ENCODE peak calls at places on chromosomes 7 and 10, in ten cellular contexts. One of them, this sample, is unnamed.

GRCh38 chr10:92847185-92847864 is 995 bp upstream of the EXOC6 start:
- DNase-seq in AG20443: no peak
- DNase-seq in mucosa of gallbladder: no peak
- DNase-seq in T-helper 9 cell: no peak
- DNase-seq in KBM-7: peak; percentile 58
- DNase-seq in amniotic stem cell: no peak
- DNase-seq in T-cell: no peak
- DNase-seq in HT1080: peak; percentile 61
- DNase-seq in CD14-positive monocyte: no peak
- DNase-seq in left kidney: peak; percentile 57
- DNase-seq in this sample: no peak

GRCh38 chr10:100600218-100600617 is 64.5 kb downstream of the HIF1AN start:
- DNase-seq in amniotic stem cell: no peak
- DNase-seq in T-cell: no peak
- DNase-seq in mucosa of gallbladder: no peak
- DNase-seq in KBM-7: no peak
- DNase-seq in left kidney: no peak
- DNase-seq in CD14-positive monocyte: no peak
- DNase-seq in AG20443: no peak
- DNase-seq in T-helper 9 cell: no peak
- DNase-seq in HT1080: peak; percentile 64
- DNase-seq in this sample: no peak

GRCh38 chr10:129936923-129937300 is 27.2 kb downstream of the EBF3 start:
- DNase-seq in mucosa of gallbladder: no peak
- DNase-seq in T-cell: no peak
- DNase-seq in T-helper 9 cell: no peak
- DNase-seq in HT1080: no peak
- DNase-seq in CD14-positive monocyte: no peak
- DNase-seq in AG20443: no peak
- DNase-seq in amniotic stem cell: no peak
- DNase-seq in KBM-7: no peak
- DNase-seq in left kidney: no peak
- DNase-seq in this sample: no peak

GRCh38 chr10:80266513-80266863 is 23.0 kb downstream of the MAT1A start:
- DNase-seq in mucosa of gallbladder: no peak
- DNase-seq in amniotic stem cell: no peak
- DNase-seq in CD14-positive monocyte: no peak
- DNase-seq in AG20443: no peak
- DNase-seq in T-helper 9 cell: no peak
- DNase-seq in HT1080: no peak
- DNase-seq in T-cell: no peak
- DNase-seq in left kidney: no peak
- DNase-seq in KBM-7: no peak
- DNase-seq in this sample: no peak

GRCh38 chr7:142894886-142895593 is 9.5 kb upstream of the TRPV6 start:
- DNase-seq in CD14-positive monocyte: no peak
- DNase-seq in amniotic stem cell: no peak
- DNase-seq in HT1080: no peak
- DNase-seq in mucosa of gallbladder: no peak
- DNase-seq in AG20443: no peak
- DNase-seq in T-helper 9 cell: no peak
- DNase-seq in KBM-7: no peak
- DNase-seq in T-cell: no peak
- DNase-seq in left kidney: no peak
- DNase-seq in this sample: no peak

GRCh38 chr10:58104419-58104818 is 163.3 kb downstream of the IPMK start:
- DNase-seq in T-cell: no peak
- DNase-seq in left kidney: no peak
- DNase-seq in HT1080: no peak
- DNase-seq in KBM-7: no peak
- DNase-seq in amniotic stem cell: no peak
- DNase-seq in T-helper 9 cell: no peak
- DNase-seq in mucosa of gallbladder: no peak
- DNase-seq in CD14-positive monocyte: no peak
- DNase-seq in AG20443: peak; percentile 42
- DNase-seq in this sample: no peak

GRCh38 chr7:83640731-83641533 is 8.0 kb downstream of the SEMA3E start:
- DNase-seq in left kidney: no peak
- DNase-seq in T-helper 9 cell: no peak
- DNase-seq in KBM-7: no peak
- DNase-seq in CD14-positive monocyte: no peak
- DNase-seq in T-cell: no peak
- DNase-seq in HT1080: no peak
- DNase-seq in amniotic stem cell: no peak
- DNase-seq in AG20443: no peak
- DNase-seq in mucosa of gallbladder: no peak
- DNase-seq in this sample: peak; percentile 25

GRCh38 chr10:64206409-64206808 is 685.2 kb downstream of the REEP3 start:
- DNase-seq in T-cell: no peak
- DNase-seq in HT1080: no peak
- DNase-seq in T-helper 9 cell: no peak
- DNase-seq in left kidney: no peak
- DNase-seq in AG20443: no peak
- DNase-seq in mucosa of gallbladder: no peak
- DNase-seq in CD14-positive monocyte: no peak
- DNase-seq in KBM-7: no peak
- DNase-seq in amniotic stem cell: no peak
- DNase-seq in this sample: no peak

GRCh38 chr10:14585287-14586193 is 189.2 kb downstream of the FAM107B start:
- DNase-seq in amniotic stem cell: no peak
- DNase-seq in HT1080: no peak
- DNase-seq in left kidney: no peak
- DNase-seq in T-helper 9 cell: no peak
- DNase-seq in KBM-7: no peak
- DNase-seq in CD14-positive monocyte: no peak
- DNase-seq in T-cell: no peak
- DNase-seq in mucosa of gallbladder: no peak
- DNase-seq in AG20443: no peak
- DNase-seq in this sample: no peak

GRCh38 chr10:1025684-1026083 is at the start of gene IDI2:
- DNase-seq in AG20443: no peak
- DNase-seq in CD14-positive monocyte: no peak
- DNase-seq in mucosa of gallbladder: no peak
- DNase-seq in T-cell: no peak
- DNase-seq in amniotic stem cell: no peak
- DNase-seq in T-helper 9 cell: no peak
- DNase-seq in left kidney: no peak
- DNase-seq in HT1080: no peak
- DNase-seq in KBM-7: no peak
- DNase-seq in this sample: no peak

GRCh38 chr10:131733596-131733995 is 167.2 kb upstream of the PPP2R2D start:
- DNase-seq in amniotic stem cell: no peak
- DNase-seq in HT1080: no peak
- DNase-seq in T-cell: no peak
- DNase-seq in KBM-7: no peak
- DNase-seq in left kidney: no peak
- DNase-seq in AG20443: no peak
- DNase-seq in T-helper 9 cell: no peak
- DNase-seq in mucosa of gallbladder: no peak
- DNase-seq in CD14-positive monocyte: no peak
- DNase-seq in this sample: no peak

GRCh38 chr10:129696636-129697035 is 229.6 kb downstream of the MGMT start:
- DNase-seq in CD14-positive monocyte: no peak
- DNase-seq in KBM-7: no peak
- DNase-seq in amniotic stem cell: no peak
- DNase-seq in mucosa of gallbladder: no peak
- DNase-seq in AG20443: no peak
- DNase-seq in T-cell: no peak
- DNase-seq in left kidney: no peak
- DNase-seq in HT1080: no peak
- DNase-seq in T-helper 9 cell: no peak
- DNase-seq in this sample: no peak

GRCh38 chr7:2668401-2668800 is 19.6 kb upstream of the AMZ1 start:
- DNase-seq in KBM-7: no peak
- DNase-seq in left kidney: no peak
- DNase-seq in mucosa of gallbladder: no peak
- DNase-seq in HT1080: peak; percentile 46
- DNase-seq in CD14-positive monocyte: no peak
- DNase-seq in T-cell: no peak
- DNase-seq in amniotic stem cell: no peak
- DNase-seq in T-helper 9 cell: no peak
- DNase-seq in AG20443: no peak
- DNase-seq in this sample: no peak

GRCh38 chr10:112953760-112954159 is 3.7 kb downstream of the TCF7L2 start:
- DNase-seq in amniotic stem cell: no peak
- DNase-seq in T-cell: no peak
- DNase-seq in CD14-positive monocyte: no peak
- DNase-seq in T-helper 9 cell: no peak
- DNase-seq in AG20443: no peak
- DNase-seq in HT1080: peak; percentile 49
- DNase-seq in mucosa of gallbladder: no peak
- DNase-seq in left kidney: peak; percentile 38
- DNase-seq in KBM-7: no peak
- DNase-seq in this sample: no peak

GRCh38 chr7:120991570-120991969 is 3.1 kb downstream of the CPED1 start:
- DNase-seq in mucosa of gallbladder: no peak
- DNase-seq in AG20443: peak; percentile 18
- DNase-seq in CD14-positive monocyte: no peak
- DNase-seq in amniotic stem cell: no peak
- DNase-seq in HT1080: peak; percentile 48
- DNase-seq in T-cell: no peak
- DNase-seq in KBM-7: no peak
- DNase-seq in T-helper 9 cell: no peak
- DNase-seq in left kidney: no peak
- DNase-seq in this sample: no peak

GRCh38 chr7:155483868-155484325 is 26.0 kb downstream of the EN2 start:
- DNase-seq in AG20443: no peak
- DNase-seq in left kidney: peak; percentile 52
- DNase-seq in amniotic stem cell: no peak
- DNase-seq in T-helper 9 cell: no peak
- DNase-seq in mucosa of gallbladder: no peak
- DNase-seq in HT1080: peak; percentile 32
- DNase-seq in T-cell: no peak
- DNase-seq in KBM-7: no peak
- DNase-seq in CD14-positive monocyte: no peak
- DNase-seq in this sample: no peak

GRCh38 chr10:93436577-93436976 is 45.6 kb downstream of the MYOF start:
- DNase-seq in AG20443: peak; percentile 82
- DNase-seq in HT1080: peak; percentile 92
- DNase-seq in left kidney: peak; percentile 82
- DNase-seq in T-cell: no peak
- DNase-seq in mucosa of gallbladder: peak; percentile 54
- DNase-seq in T-helper 9 cell: no peak
- DNase-seq in KBM-7: peak; percentile 43
- DNase-seq in amniotic stem cell: peak; percentile 82
- DNase-seq in CD14-positive monocyte: no peak
- DNase-seq in this sample: no peak

GRCh38 chr10:77983384-77984341 is 45.7 kb downstream of the POLR3A start:
- DNase-seq in amniotic stem cell: peak; percentile 39
- DNase-seq in KBM-7: peak; percentile 40
- DNase-seq in mucosa of gallbladder: no peak
- DNase-seq in T-helper 9 cell: no peak
- DNase-seq in left kidney: no peak
- DNase-seq in HT1080: peak; percentile 84
- DNase-seq in T-cell: no peak
- DNase-seq in CD14-positive monocyte: no peak
- DNase-seq in AG20443: peak; percentile 63
- DNase-seq in this sample: no peak

GRCh38 chr10:94402204-94403033 is at the start of gene TBC1D12:
- DNase-seq in mucosa of gallbladder: peak; percentile 95
- DNase-seq in T-cell: no peak
- DNase-seq in T-helper 9 cell: peak; percentile 0
- DNase-seq in HT1080: peak; percentile 94
- DNase-seq in KBM-7: peak; percentile 51
- DNase-seq in left kidney: peak; percentile 98
- DNase-seq in amniotic stem cell: peak; percentile 94
- DNase-seq in AG20443: peak; percentile 97
- DNase-seq in CD14-positive monocyte: peak; percentile 77
- DNase-seq in this sample: peak; percentile 84

GRCh38 chr10:51937736-51938135 is 238.3 kb upstream of the CSTF2T start:
- DNase-seq in T-helper 9 cell: no peak
- DNase-seq in AG20443: peak; percentile 55
- DNase-seq in mucosa of gallbladder: no peak
- DNase-seq in HT1080: peak; percentile 34
- DNase-seq in T-cell: no peak
- DNase-seq in KBM-7: no peak
- DNase-seq in left kidney: no peak
- DNase-seq in amniotic stem cell: peak; percentile 48
- DNase-seq in CD14-positive monocyte: no peak
- DNase-seq in this sample: no peak

GRCh38 chr10:24824536-24824935 is 100.8 kb upstream of the ARHGAP21 start:
- DNase-seq in T-cell: no peak
- DNase-seq in KBM-7: no peak
- DNase-seq in CD14-positive monocyte: no peak
- DNase-seq in left kidney: no peak
- DNase-seq in AG20443: no peak
- DNase-seq in HT1080: no peak
- DNase-seq in mucosa of gallbladder: no peak
- DNase-seq in amniotic stem cell: no peak
- DNase-seq in T-helper 9 cell: no peak
- DNase-seq in this sample: no peak

GRCh38 chr7:148286150-148286549 is 304.4 kb upstream of the C7orf33 start:
- DNase-seq in CD14-positive monocyte: no peak
- DNase-seq in amniotic stem cell: no peak
- DNase-seq in T-helper 9 cell: no peak
- DNase-seq in HT1080: no peak
- DNase-seq in mucosa of gallbladder: peak; percentile 32
- DNase-seq in AG20443: no peak
- DNase-seq in left kidney: peak; percentile 50
- DNase-seq in KBM-7: peak; percentile 9
- DNase-seq in T-cell: no peak
- DNase-seq in this sample: peak; percentile 52

GRCh38 chr7:150997817-150998216 is 7.0 kb downstream of the NOS3 start:
- DNase-seq in CD14-positive monocyte: no peak
- DNase-seq in HT1080: no peak
- DNase-seq in left kidney: no peak
- DNase-seq in AG20443: no peak
- DNase-seq in KBM-7: no peak
- DNase-seq in T-cell: no peak
- DNase-seq in mucosa of gallbladder: no peak
- DNase-seq in T-helper 9 cell: no peak
- DNase-seq in amniotic stem cell: no peak
- DNase-seq in this sample: no peak

GRCh38 chr7:133570321-133570720 is 317.4 kb downstream of the EXOC4 start:
- DNase-seq in KBM-7: no peak
- DNase-seq in mucosa of gallbladder: no peak
- DNase-seq in AG20443: no peak
- DNase-seq in HT1080: no peak
- DNase-seq in T-cell: no peak
- DNase-seq in CD14-positive monocyte: no peak
- DNase-seq in T-helper 9 cell: no peak
- DNase-seq in left kidney: no peak
- DNase-seq in amniotic stem cell: no peak
- DNase-seq in this sample: no peak

GRCh38 chr10:43000651-43001426 is 76.0 kb upstream of the RET start:
- DNase-seq in AG20443: peak; percentile 6
- DNase-seq in T-helper 9 cell: no peak
- DNase-seq in amniotic stem cell: no peak
- DNase-seq in mucosa of gallbladder: peak; percentile 9
- DNase-seq in T-cell: no peak
- DNase-seq in left kidney: peak; percentile 45
- DNase-seq in CD14-positive monocyte: no peak
- DNase-seq in KBM-7: no peak
- DNase-seq in HT1080: no peak
- DNase-seq in this sample: no peak

GRCh38 chr7:79952399-79952798 is 182.2 kb upstream of the GNAI1 start:
- DNase-seq in AG20443: no peak
- DNase-seq in CD14-positive monocyte: no peak
- DNase-seq in amniotic stem cell: no peak
- DNase-seq in T-cell: no peak
- DNase-seq in left kidney: no peak
- DNase-seq in mucosa of gallbladder: no peak
- DNase-seq in T-helper 9 cell: no peak
- DNase-seq in KBM-7: no peak
- DNase-seq in HT1080: no peak
- DNase-seq in this sample: no peak

GRCh38 chr7:142868188-142868811 is 13.4 kb downstream of the EPHB6 start:
- DNase-seq in AG20443: no peak
- DNase-seq in T-helper 9 cell: no peak
- DNase-seq in left kidney: no peak
- DNase-seq in KBM-7: no peak
- DNase-seq in amniotic stem cell: no peak
- DNase-seq in HT1080: no peak
- DNase-seq in mucosa of gallbladder: peak; percentile 7
- DNase-seq in T-cell: no peak
- DNase-seq in CD14-positive monocyte: no peak
- DNase-seq in this sample: no peak

GRCh38 chr7:97541188-97541587 is 190.7 kb upstream of the TAC1 start:
- DNase-seq in mucosa of gallbladder: no peak
- DNase-seq in HT1080: no peak
- DNase-seq in left kidney: no peak
- DNase-seq in KBM-7: no peak
- DNase-seq in T-helper 9 cell: no peak
- DNase-seq in T-cell: no peak
- DNase-seq in CD14-positive monocyte: no peak
- DNase-seq in AG20443: no peak
- DNase-seq in amniotic stem cell: no peak
- DNase-seq in this sample: no peak

This sample was measured in NCI-H526.